ENCODE peak calls at places on chromosomes 1 and 21, in eight cellular contexts. One of them, this sample, is unnamed.

GRCh38 chr1:26538480-26539412 is 9.2 kb downstream of the RPS6KA1 start:
- DNase-seq in CD4-positive, alpha-beta memory T cell: peak; percentile 29
- DNase-seq in GM06990: no peak
- DNase-seq in small intestine: peak; percentile 50
- DNase-seq in stomach: peak; percentile 58
- DNase-seq in H7: peak; percentile 86
- DNase-seq in bronchial epithelial cell: peak; percentile 26
- DNase-seq in MG63: peak; percentile 38
- DNase-seq in this sample: no peak

GRCh38 chr1:29990304-29990703 is 733.1 kb downstream of the MATN1 start:
- DNase-seq in CD4-positive, alpha-beta memory T cell: no peak
- DNase-seq in GM06990: no peak
- DNase-seq in small intestine: no peak
- DNase-seq in stomach: no peak
- DNase-seq in H7: peak; percentile 8
- DNase-seq in bronchial epithelial cell: no peak
- DNase-seq in MG63: no peak
- DNase-seq in this sample: no peak

GRCh38 chr1:76543495-76543894 is 323.8 kb upstream of the ST6GALNAC5 start:
- DNase-seq in CD4-positive, alpha-beta memory T cell: no peak
- DNase-seq in GM06990: no peak
- DNase-seq in small intestine: no peak
- DNase-seq in stomach: no peak
- DNase-seq in H7: no peak
- DNase-seq in bronchial epithelial cell: no peak
- DNase-seq in MG63: no peak
- DNase-seq in this sample: no peak

GRCh38 chr1:71521655-71522264 is 440.9 kb upstream of the ZRANB2 start:
- DNase-seq in CD4-positive, alpha-beta memory T cell: no peak
- DNase-seq in GM06990: no peak
- DNase-seq in small intestine: peak; percentile 2
- DNase-seq in stomach: peak; percentile 39
- DNase-seq in H7: peak; percentile 12
- DNase-seq in bronchial epithelial cell: peak; percentile 51
- DNase-seq in MG63: peak; percentile 17
- DNase-seq in this sample: no peak

GRCh38 chr21:24759348-24760118 is 847.7 kb downstream of the MRPL39 start:
- DNase-seq in CD4-positive, alpha-beta memory T cell: no peak
- DNase-seq in GM06990: no peak
- DNase-seq in small intestine: no peak
- DNase-seq in stomach: no peak
- DNase-seq in H7: no peak
- DNase-seq in bronchial epithelial cell: no peak
- DNase-seq in MG63: no peak
- DNase-seq in this sample: no peak

GRCh38 chr1:155006601-155007101 is 4.0 kb downstream of the ZBTB7B start:
- DNase-seq in CD4-positive, alpha-beta memory T cell: peak; percentile 48
- DNase-seq in GM06990: no peak
- DNase-seq in small intestine: no peak
- DNase-seq in stomach: no peak
- DNase-seq in H7: peak; percentile 66
- DNase-seq in bronchial epithelial cell: no peak
- DNase-seq in MG63: no peak
- DNase-seq in this sample: no peak

GRCh38 chr1:12231276-12231595 is 1.4 kb downstream of the VPS13D start:
- DNase-seq in CD4-positive, alpha-beta memory T cell: no peak
- DNase-seq in GM06990: no peak
- DNase-seq in small intestine: no peak
- DNase-seq in stomach: no peak
- DNase-seq in H7: no peak
- DNase-seq in bronchial epithelial cell: peak; percentile 79
- DNase-seq in MG63: no peak
- DNase-seq in this sample: no peak

GRCh38 chr1:162072770-162073169 is 3.3 kb downstream of the NOS1AP start:
- DNase-seq in CD4-positive, alpha-beta memory T cell: no peak
- DNase-seq in GM06990: no peak
- DNase-seq in small intestine: no peak
- DNase-seq in stomach: no peak
- DNase-seq in H7: no peak
- DNase-seq in bronchial epithelial cell: no peak
- DNase-seq in MG63: no peak
- DNase-seq in this sample: no peak

GRCh38 chr1:247386695-247387094 is 29.3 kb upstream of the NLRP3 start:
- DNase-seq in CD4-positive, alpha-beta memory T cell: no peak
- DNase-seq in GM06990: no peak
- DNase-seq in small intestine: no peak
- DNase-seq in stomach: no peak
- DNase-seq in H7: no peak
- DNase-seq in bronchial epithelial cell: peak; percentile 60
- DNase-seq in MG63: peak; percentile 38
- DNase-seq in this sample: no peak

GRCh38 chr1:33369081-33369480 is 48.2 kb upstream of the A3GALT2 start:
- DNase-seq in CD4-positive, alpha-beta memory T cell: no peak
- DNase-seq in GM06990: no peak
- DNase-seq in small intestine: no peak
- DNase-seq in stomach: no peak
- DNase-seq in H7: no peak
- DNase-seq in bronchial epithelial cell: no peak
- DNase-seq in MG63: no peak
- DNase-seq in this sample: no peak

GRCh38 chr1:232812560-232812959 is 7.3 kb downstream of the MAP10 start:
- DNase-seq in CD4-positive, alpha-beta memory T cell: no peak
- DNase-seq in GM06990: no peak
- DNase-seq in small intestine: no peak
- DNase-seq in stomach: no peak
- DNase-seq in H7: no peak
- DNase-seq in bronchial epithelial cell: no peak
- DNase-seq in MG63: no peak
- DNase-seq in this sample: no peak

GRCh38 chr1:79293611-79294010 is 287.1 kb upstream of the ADGRL4 start:
- DNase-seq in CD4-positive, alpha-beta memory T cell: no peak
- DNase-seq in GM06990: no peak
- DNase-seq in small intestine: no peak
- DNase-seq in stomach: no peak
- DNase-seq in H7: no peak
- DNase-seq in bronchial epithelial cell: peak; percentile 87
- DNase-seq in MG63: no peak
- DNase-seq in this sample: no peak

GRCh38 chr1:116325922-116326321 is 47.1 kb upstream of the ATP1A1 start:
- DNase-seq in CD4-positive, alpha-beta memory T cell: peak; percentile 68
- DNase-seq in GM06990: peak; percentile 2
- DNase-seq in small intestine: no peak
- DNase-seq in stomach: no peak
- DNase-seq in H7: no peak
- DNase-seq in bronchial epithelial cell: no peak
- DNase-seq in MG63: no peak
- DNase-seq in this sample: no peak

GRCh38 chr1:211588711-211589110 is 9.8 kb upstream of the SLC30A1 start:
- DNase-seq in CD4-positive, alpha-beta memory T cell: no peak
- DNase-seq in GM06990: no peak
- DNase-seq in small intestine: no peak
- DNase-seq in stomach: no peak
- DNase-seq in H7: no peak
- DNase-seq in bronchial epithelial cell: peak; percentile 71
- DNase-seq in MG63: no peak
- DNase-seq in this sample: no peak

GRCh38 chr1:14522331-14523241 is 75.9 kb upstream of the KAZN start:
- DNase-seq in CD4-positive, alpha-beta memory T cell: no peak
- DNase-seq in GM06990: peak; percentile 65
- DNase-seq in small intestine: no peak
- DNase-seq in stomach: no peak
- DNase-seq in H7: peak; percentile 42
- DNase-seq in bronchial epithelial cell: no peak
- DNase-seq in MG63: peak; percentile 33
- DNase-seq in this sample: peak; percentile 41

GRCh38 chr1:25054526-25054925 is 124.5 kb upstream of the RUNX3 start:
- DNase-seq in CD4-positive, alpha-beta memory T cell: no peak
- DNase-seq in GM06990: no peak
- DNase-seq in small intestine: no peak
- DNase-seq in stomach: no peak
- DNase-seq in H7: no peak
- DNase-seq in bronchial epithelial cell: no peak
- DNase-seq in MG63: no peak
- DNase-seq in this sample: peak; percentile 38

GRCh38 chr1:170664828-170665617 is 1.1 kb downstream of the PRRX1 start:
- DNase-seq in CD4-positive, alpha-beta memory T cell: no peak
- DNase-seq in GM06990: no peak
- DNase-seq in small intestine: peak; percentile 1
- DNase-seq in stomach: no peak
- DNase-seq in H7: peak; percentile 76
- DNase-seq in bronchial epithelial cell: no peak
- DNase-seq in MG63: peak; percentile 67
- DNase-seq in this sample: peak; percentile 35

GRCh38 chr1:168603501-168604107 is 27.2 kb downstream of the XCL1 start:
- DNase-seq in CD4-positive, alpha-beta memory T cell: peak; percentile 55
- DNase-seq in GM06990: peak; percentile 3
- DNase-seq in small intestine: peak; percentile 82
- DNase-seq in stomach: peak; percentile 83
- DNase-seq in H7: peak; percentile 64
- DNase-seq in bronchial epithelial cell: peak; percentile 58
- DNase-seq in MG63: peak; percentile 60
- DNase-seq in this sample: peak; percentile 76

GRCh38 chr21:38289697-38290096 is 32.9 kb downstream of the KCNJ15 start:
- DNase-seq in CD4-positive, alpha-beta memory T cell: no peak
- DNase-seq in GM06990: no peak
- DNase-seq in small intestine: no peak
- DNase-seq in stomach: no peak
- DNase-seq in H7: no peak
- DNase-seq in bronchial epithelial cell: peak; percentile 99
- DNase-seq in MG63: peak; percentile 82
- DNase-seq in this sample: no peak

GRCh38 chr1:22273686-22274681 is 131.1 kb upstream of the WNT4 start:
- DNase-seq in CD4-positive, alpha-beta memory T cell: no peak
- DNase-seq in GM06990: no peak
- DNase-seq in small intestine: no peak
- DNase-seq in stomach: no peak
- DNase-seq in H7: no peak
- DNase-seq in bronchial epithelial cell: peak; percentile 65
- DNase-seq in MG63: no peak
- DNase-seq in this sample: no peak
- H3K27me3 ChIP-seq in CD4-positive, alpha-beta memory T cell: no peaks in the 10 kb centered on the region
- H3K27me3 ChIP-seq in GM06990: no peaks in the 10 kb centered on the region
- H3K27me3 ChIP-seq in small intestine: no peaks in the 10 kb centered on the region
- H3K27me3 ChIP-seq in stomach: peaks cover 20% of the 10 kb centered on the region
- H3K27me3 ChIP-seq in H7: no peaks in the 10 kb centered on the region
- H3K27me3 ChIP-seq in bronchial epithelial cell: peaks cover 4% of the 10 kb centered on the region
- H3K27me3 ChIP-seq in MG63: peaks cover 4% of the 10 kb centered on the region
- H3K27me3 ChIP-seq in this sample: no peaks in the 10 kb centered on the region

DNA sequence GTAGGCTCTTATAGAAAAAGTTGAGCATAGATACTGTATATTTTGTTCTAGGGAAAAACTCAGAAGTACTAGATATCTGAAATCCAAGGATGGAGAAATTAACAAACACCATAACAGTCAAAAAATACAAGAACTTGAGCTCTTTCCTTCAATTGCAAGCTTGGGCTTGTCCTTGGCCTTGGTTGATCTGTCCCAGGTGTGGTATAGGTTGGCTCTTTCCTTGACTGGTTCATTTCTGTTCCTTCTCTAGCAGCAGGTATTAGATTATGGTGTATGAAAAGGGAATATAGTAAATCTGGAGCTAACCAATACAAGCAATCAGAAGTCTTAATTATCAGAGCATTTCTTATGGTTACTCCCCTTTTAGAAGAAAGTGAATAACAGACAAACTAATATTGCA is 198.6 kb downstream of the GPATCH2 start:
- DNase-seq in CD4-positive, alpha-beta memory T cell: no peak
- DNase-seq in GM06990: no peak
- DNase-seq in small intestine: no peak
- DNase-seq in stomach: no peak
- DNase-seq in H7: no peak
- DNase-seq in bronchial epithelial cell: peak; percentile 48
- DNase-seq in MG63: no peak
- DNase-seq in this sample: no peak
- H3K27me3 ChIP-seq in CD4-positive, alpha-beta memory T cell: no peaks in the 10 kb centered on the region
- H3K27me3 ChIP-seq in GM06990: no peaks in the 10 kb centered on the region
- H3K27me3 ChIP-seq in small intestine: no peaks in the 10 kb centered on the region
- H3K27me3 ChIP-seq in stomach: no peaks in the 10 kb centered on the region
- H3K27me3 ChIP-seq in H7: no peaks in the 10 kb centered on the region
- H3K27me3 ChIP-seq in bronchial epithelial cell: no peaks in the 10 kb centered on the region
- H3K27me3 ChIP-seq in MG63: no peaks in the 10 kb centered on the region
- H3K27me3 ChIP-seq in this sample: no peaks in the 10 kb centered on the region

GRCh38 chr1:46472503-46473181 is 17.0 kb upstream of the DMBX1 start:
- DNase-seq in CD4-positive, alpha-beta memory T cell: no peak
- DNase-seq in GM06990: no peak
- DNase-seq in small intestine: no peak
- DNase-seq in stomach: no peak
- DNase-seq in H7: no peak
- DNase-seq in bronchial epithelial cell: no peak
- DNase-seq in MG63: no peak
- DNase-seq in this sample: no peak
- H3K27me3 ChIP-seq in CD4-positive, alpha-beta memory T cell: peaks cover 12% of the 10 kb centered on the region
- H3K27me3 ChIP-seq in GM06990: peaks cover 3% of the 10 kb centered on the region
- H3K27me3 ChIP-seq in small intestine: no peaks in the 10 kb centered on the region
- H3K27me3 ChIP-seq in stomach: peaks cover 88% of the 10 kb centered on the region
- H3K27me3 ChIP-seq in H7: peaks cover 49% of the 10 kb centered on the region
- H3K27me3 ChIP-seq in bronchial epithelial cell: peaks cover 9% of the 10 kb centered on the region
- H3K27me3 ChIP-seq in MG63: no peaks in the 10 kb centered on the region
- H3K27me3 ChIP-seq in this sample: no peaks in the 10 kb centered on the region

GRCh38 chr1:229171934-229172333 is 99.0 kb upstream of the RAB4A start:
- DNase-seq in CD4-positive, alpha-beta memory T cell: no peak
- DNase-seq in GM06990: no peak
- DNase-seq in small intestine: peak; percentile 92
- DNase-seq in stomach: peak; percentile 83
- DNase-seq in H7: no peak
- DNase-seq in bronchial epithelial cell: no peak
- DNase-seq in MG63: no peak
- DNase-seq in this sample: peak; percentile 86

GRCh38 chr1:229167356-229167755 is 103.6 kb upstream of the RAB4A start:
- DNase-seq in CD4-positive, alpha-beta memory T cell: no peak
- DNase-seq in GM06990: no peak
- DNase-seq in small intestine: no peak
- DNase-seq in stomach: no peak
- DNase-seq in H7: no peak
- DNase-seq in bronchial epithelial cell: no peak
- DNase-seq in MG63: no peak
- DNase-seq in this sample: no peak

GRCh38 chr1:229170778-229171505 is 100.0 kb upstream of the RAB4A start:
- DNase-seq in CD4-positive, alpha-beta memory T cell: no peak
- DNase-seq in GM06990: no peak
- DNase-seq in small intestine: peak; percentile 74
- DNase-seq in stomach: no peak
- DNase-seq in H7: no peak
- DNase-seq in bronchial epithelial cell: no peak
- DNase-seq in MG63: no peak
- DNase-seq in this sample: no peak

GRCh38 chr1:229169399-229169798 is 101.5 kb upstream of the RAB4A start:
- DNase-seq in CD4-positive, alpha-beta memory T cell: no peak
- DNase-seq in GM06990: no peak
- DNase-seq in small intestine: peak; percentile 65
- DNase-seq in stomach: no peak
- DNase-seq in H7: no peak
- DNase-seq in bronchial epithelial cell: no peak
- DNase-seq in MG63: peak; percentile 73
- DNase-seq in this sample: no peak

DNA sequence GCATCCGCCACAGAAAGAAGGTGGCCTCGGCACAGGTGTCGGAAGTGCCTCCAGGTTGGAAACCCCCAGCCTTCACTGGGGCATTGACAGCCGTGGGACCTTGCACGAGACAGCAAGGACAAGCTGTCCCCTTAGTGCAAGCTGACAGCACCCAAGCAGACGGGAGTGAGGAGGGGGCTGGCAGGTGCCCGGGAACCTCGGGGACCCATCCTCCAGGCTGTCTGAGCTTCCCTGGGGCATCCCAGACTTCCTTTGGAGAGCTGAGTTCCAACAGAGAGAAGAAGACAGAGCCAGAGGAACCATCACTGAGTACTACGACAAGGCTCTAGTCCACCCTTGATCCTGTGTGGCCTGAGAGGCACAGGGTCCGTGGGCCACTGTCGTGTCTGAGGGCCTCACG is 100.6 kb upstream of the RAB4A start:
- DNase-seq in CD4-positive, alpha-beta memory T cell: no peak
- DNase-seq in GM06990: no peak
- DNase-seq in small intestine: no peak
- DNase-seq in stomach: no peak
- DNase-seq in H7: no peak
- DNase-seq in bronchial epithelial cell: no peak
- DNase-seq in MG63: no peak
- DNase-seq in this sample: no peak
- H3K27me3 ChIP-seq in CD4-positive, alpha-beta memory T cell: no peaks in the 10 kb centered on the region
- H3K27me3 ChIP-seq in GM06990: no peaks in the 10 kb centered on the region
- H3K27me3 ChIP-seq in small intestine: no peaks in the 10 kb centered on the region
- H3K27me3 ChIP-seq in stomach: no peaks in the 10 kb centered on the region
- H3K27me3 ChIP-seq in H7: no peaks in the 10 kb centered on the region
- H3K27me3 ChIP-seq in bronchial epithelial cell: peaks cover 6% of the 10 kb centered on the region
- H3K27me3 ChIP-seq in MG63: no peaks in the 10 kb centered on the region
- H3K27me3 ChIP-seq in this sample: no peaks in the 10 kb centered on the region

This sample was measured in pancreas.